ENCODE peak calls at places on chromosomes 5 and 9, in eight cellular contexts. One of them, this sample, is unnamed. For H3K4me1, the result is how much of the 10 kb centered on the place peaks cover.

GRCh38 chr5:61702784-61703183 is 370.7 kb downstream of the ZSWIM6 start:
- DNase-seq in psoas muscle: no peak
- DNase-seq in ovary: no peak
- DNase-seq in foreskin keratinocyte: no peak
- DNase-seq in prostate gland: no peak
- DNase-seq in CD4-positive, CD25-positive, alpha-beta regulatory T cell: no peak
- DNase-seq in keratinocyte: no peak
- DNase-seq in K562: no peak
- DNase-seq in this sample: no peak

GRCh38 chr9:19999491-20000057 is 210.7 kb upstream of the SLC24A2 start:
- DNase-seq in psoas muscle: no peak
- DNase-seq in ovary: no peak
- DNase-seq in foreskin keratinocyte: peak
- DNase-seq in prostate gland: no peak
- DNase-seq in CD4-positive, CD25-positive, alpha-beta regulatory T cell: no peak
- DNase-seq in keratinocyte: peak
- DNase-seq in K562: no peak
- DNase-seq in this sample: no peak

GRCh38 chr9:136644343-136644592 is 18.4 kb upstream of the EGFL7 start:
- DNase-seq in psoas muscle: peak
- DNase-seq in ovary: no peak
- DNase-seq in foreskin keratinocyte: no peak
- DNase-seq in prostate gland: no peak
- DNase-seq in CD4-positive, CD25-positive, alpha-beta regulatory T cell: no peak
- DNase-seq in keratinocyte: no peak
- DNase-seq in K562: peak
- DNase-seq in this sample: no peak

GRCh38 chr9:133425049-133425632 is 3.0 kb downstream of the ADAMTS13 start:
- DNase-seq in psoas muscle: no peak
- DNase-seq in ovary: no peak
- DNase-seq in foreskin keratinocyte: no peak
- DNase-seq in prostate gland: no peak
- DNase-seq in CD4-positive, CD25-positive, alpha-beta regulatory T cell: no peak
- DNase-seq in keratinocyte: no peak
- DNase-seq in K562: no peak
- DNase-seq in this sample: no peak

GRCh38 chr9:32571969-32572899 is 725 bp downstream of the NDUFB6 start:
- DNase-seq in psoas muscle: peak
- DNase-seq in ovary: no peak
- DNase-seq in foreskin keratinocyte: peak
- DNase-seq in prostate gland: peak
- DNase-seq in CD4-positive, CD25-positive, alpha-beta regulatory T cell: peak
- DNase-seq in keratinocyte: no peak
- DNase-seq in K562: peak
- DNase-seq in this sample: no peak

GRCh38 chr9:16515879-16516289 is 354.6 kb downstream of the BNC2 start:
- DNase-seq in psoas muscle: no peak
- DNase-seq in ovary: no peak
- DNase-seq in foreskin keratinocyte: no peak
- DNase-seq in prostate gland: no peak
- DNase-seq in CD4-positive, CD25-positive, alpha-beta regulatory T cell: no peak
- DNase-seq in keratinocyte: no peak
- DNase-seq in K562: no peak
- DNase-seq in this sample: peak

GRCh38 chr9:133897675-133898074 is 94.4 kb downstream of the VAV2 start:
- DNase-seq in psoas muscle: no peak
- DNase-seq in ovary: no peak
- DNase-seq in foreskin keratinocyte: no peak
- DNase-seq in prostate gland: no peak
- DNase-seq in CD4-positive, CD25-positive, alpha-beta regulatory T cell: no peak
- DNase-seq in keratinocyte: no peak
- DNase-seq in K562: no peak
- DNase-seq in this sample: no peak

GRCh38 chr5:66989286-66989685 is 207.3 kb downstream of the CD180 start:
- DNase-seq in psoas muscle: no peak
- DNase-seq in ovary: no peak
- DNase-seq in foreskin keratinocyte: peak
- DNase-seq in prostate gland: no peak
- DNase-seq in CD4-positive, CD25-positive, alpha-beta regulatory T cell: no peak
- DNase-seq in keratinocyte: no peak
- DNase-seq in K562: no peak
- DNase-seq in this sample: no peak

GRCh38 chr9:106962615-106963363 is 99.8 kb downstream of the ZNF462 start:
- DNase-seq in psoas muscle: no peak
- DNase-seq in ovary: no peak
- DNase-seq in foreskin keratinocyte: no peak
- DNase-seq in prostate gland: no peak
- DNase-seq in CD4-positive, CD25-positive, alpha-beta regulatory T cell: no peak
- DNase-seq in keratinocyte: no peak
- DNase-seq in K562: no peak
- DNase-seq in this sample: no peak

GRCh38 chr9:92770005-92770995 is 5.7 kb upstream of the BICD2 start:
- DNase-seq in psoas muscle: no peak
- DNase-seq in ovary: no peak
- DNase-seq in foreskin keratinocyte: peak
- DNase-seq in prostate gland: peak
- DNase-seq in CD4-positive, CD25-positive, alpha-beta regulatory T cell: no peak
- DNase-seq in keratinocyte: peak
- DNase-seq in K562: peak
- DNase-seq in this sample: no peak

GRCh38 chr5:32413466-32414263 is 30.9 kb downstream of the ZFR start:
- DNase-seq in psoas muscle: no peak
- DNase-seq in ovary: no peak
- DNase-seq in foreskin keratinocyte: no peak
- DNase-seq in prostate gland: no peak
- DNase-seq in CD4-positive, CD25-positive, alpha-beta regulatory T cell: no peak
- DNase-seq in keratinocyte: no peak
- DNase-seq in K562: no peak
- DNase-seq in this sample: no peak

GRCh38 chr5:173866249-173867172 is 21.6 kb upstream of the CPEB4 start:
- DNase-seq in psoas muscle: no peak
- DNase-seq in ovary: no peak
- DNase-seq in foreskin keratinocyte: no peak
- DNase-seq in prostate gland: no peak
- DNase-seq in CD4-positive, CD25-positive, alpha-beta regulatory T cell: no peak
- DNase-seq in keratinocyte: no peak
- DNase-seq in K562: peak
- DNase-seq in this sample: no peak

GRCh38 chr9:34675048-34675714 is 12.7 kb upstream of the CCL27 start:
- DNase-seq in psoas muscle: peak
- DNase-seq in ovary: no peak
- DNase-seq in foreskin keratinocyte: no peak
- DNase-seq in prostate gland: no peak
- DNase-seq in CD4-positive, CD25-positive, alpha-beta regulatory T cell: peak
- DNase-seq in keratinocyte: no peak
- DNase-seq in K562: peak
- DNase-seq in this sample: peak

GRCh38 chr5:6902597-6902996 is 189.4 kb downstream of the TENT4A start:
- DNase-seq in psoas muscle: no peak
- DNase-seq in ovary: no peak
- DNase-seq in foreskin keratinocyte: no peak
- DNase-seq in prostate gland: no peak
- DNase-seq in CD4-positive, CD25-positive, alpha-beta regulatory T cell: no peak
- DNase-seq in keratinocyte: no peak
- DNase-seq in K562: no peak
- DNase-seq in this sample: no peak

GRCh38 chr9:3290231-3290840 is 235.5 kb downstream of the RFX3 start:
- DNase-seq in psoas muscle: no peak
- DNase-seq in ovary: no peak
- DNase-seq in foreskin keratinocyte: no peak
- DNase-seq in prostate gland: no peak
- DNase-seq in CD4-positive, CD25-positive, alpha-beta regulatory T cell: no peak
- DNase-seq in keratinocyte: no peak
- DNase-seq in K562: no peak
- DNase-seq in this sample: no peak

GRCh38 chr5:32869216-32869615 is 158.1 kb downstream of the NPR3 start:
- DNase-seq in psoas muscle: no peak
- DNase-seq in ovary: no peak
- DNase-seq in foreskin keratinocyte: no peak
- DNase-seq in prostate gland: no peak
- DNase-seq in CD4-positive, CD25-positive, alpha-beta regulatory T cell: no peak
- DNase-seq in keratinocyte: no peak
- DNase-seq in K562: no peak
- DNase-seq in this sample: no peak

GRCh38 chr9:133848471-133848870 is 110.3 kb upstream of the SARDH start:
- DNase-seq in psoas muscle: no peak
- DNase-seq in ovary: no peak
- DNase-seq in foreskin keratinocyte: no peak
- DNase-seq in prostate gland: no peak
- DNase-seq in CD4-positive, CD25-positive, alpha-beta regulatory T cell: no peak
- DNase-seq in keratinocyte: no peak
- DNase-seq in K562: no peak
- DNase-seq in this sample: no peak

GRCh38 chr5:126858441-126858840 is 81.5 kb downstream of the LMNB1 start:
- DNase-seq in psoas muscle: no peak
- DNase-seq in ovary: no peak
- DNase-seq in foreskin keratinocyte: peak
- DNase-seq in prostate gland: no peak
- DNase-seq in CD4-positive, CD25-positive, alpha-beta regulatory T cell: no peak
- DNase-seq in keratinocyte: peak
- DNase-seq in K562: no peak
- DNase-seq in this sample: peak

GRCh38 chr9:37784291-37784639 is 599 bp downstream of the EXOSC3 start:
- DNase-seq in psoas muscle: no peak
- DNase-seq in ovary: no peak
- DNase-seq in foreskin keratinocyte: no peak
- DNase-seq in prostate gland: no peak
- DNase-seq in CD4-positive, CD25-positive, alpha-beta regulatory T cell: no peak
- DNase-seq in keratinocyte: no peak
- DNase-seq in K562: no peak
- DNase-seq in this sample: no peak

GRCh38 chr9:33881635-33882034 is 64.7 kb downstream of the UBE2R2 start:
- DNase-seq in psoas muscle: no peak
- DNase-seq in ovary: no peak
- DNase-seq in foreskin keratinocyte: no peak
- DNase-seq in prostate gland: no peak
- DNase-seq in CD4-positive, CD25-positive, alpha-beta regulatory T cell: no peak
- DNase-seq in keratinocyte: no peak
- DNase-seq in K562: no peak
- DNase-seq in this sample: no peak

GRCh38 chr9:96038271-96038670 is 162.8 kb downstream of the ERCC6L2 start:
- DNase-seq in psoas muscle: no peak
- DNase-seq in ovary: no peak
- DNase-seq in foreskin keratinocyte: no peak
- DNase-seq in prostate gland: no peak
- DNase-seq in CD4-positive, CD25-positive, alpha-beta regulatory T cell: no peak
- DNase-seq in keratinocyte: no peak
- DNase-seq in K562: no peak
- DNase-seq in this sample: no peak
- H3K4me1 ChIP-seq in psoas muscle: under half
- H3K4me1 ChIP-seq in ovary: under half
- H3K4me1 ChIP-seq in foreskin keratinocyte: under half
- H3K4me1 ChIP-seq in prostate gland: under half
- H3K4me1 ChIP-seq in CD4-positive, CD25-positive, alpha-beta regulatory T cell: under half
- H3K4me1 ChIP-seq in keratinocyte: under half
- H3K4me1 ChIP-seq in K562: under half
- H3K4me1 ChIP-seq in this sample: under half

GRCh38 chr5:17306726-17307091 is 89.3 kb downstream of the BASP1 start:
- DNase-seq in psoas muscle: no peak
- DNase-seq in ovary: no peak
- DNase-seq in foreskin keratinocyte: no peak
- DNase-seq in prostate gland: peak
- DNase-seq in CD4-positive, CD25-positive, alpha-beta regulatory T cell: no peak
- DNase-seq in keratinocyte: no peak
- DNase-seq in K562: no peak
- DNase-seq in this sample: no peak
- H3K27ac ChIP-seq in psoas muscle: no peak
- H3K27ac ChIP-seq in ovary: no peak
- H3K27ac ChIP-seq in foreskin keratinocyte: no peak
- H3K27ac ChIP-seq in prostate gland: peak
- H3K27ac ChIP-seq in CD4-positive, CD25-positive, alpha-beta regulatory T cell: no peak
- H3K27ac ChIP-seq in keratinocyte: no peak
- H3K27ac ChIP-seq in K562: no peak
- H3K27ac ChIP-seq in this sample: no peak

GRCh38 chr9:126157826-126158431 is 168.7 kb upstream of the MVB12B start:
- DNase-seq in psoas muscle: no peak
- DNase-seq in ovary: no peak
- DNase-seq in foreskin keratinocyte: no peak
- DNase-seq in prostate gland: no peak
- DNase-seq in CD4-positive, CD25-positive, alpha-beta regulatory T cell: no peak
- DNase-seq in keratinocyte: no peak
- DNase-seq in K562: no peak
- DNase-seq in this sample: no peak
- H3K4me1 ChIP-seq in psoas muscle: under half
- H3K4me1 ChIP-seq in ovary: under half
- H3K4me1 ChIP-seq in foreskin keratinocyte: under half
- H3K4me1 ChIP-seq in prostate gland: under half
- H3K4me1 ChIP-seq in CD4-positive, CD25-positive, alpha-beta regulatory T cell: under half
- H3K4me1 ChIP-seq in keratinocyte: under half
- H3K4me1 ChIP-seq in K562: under half
- H3K4me1 ChIP-seq in this sample: under half

DNA sequence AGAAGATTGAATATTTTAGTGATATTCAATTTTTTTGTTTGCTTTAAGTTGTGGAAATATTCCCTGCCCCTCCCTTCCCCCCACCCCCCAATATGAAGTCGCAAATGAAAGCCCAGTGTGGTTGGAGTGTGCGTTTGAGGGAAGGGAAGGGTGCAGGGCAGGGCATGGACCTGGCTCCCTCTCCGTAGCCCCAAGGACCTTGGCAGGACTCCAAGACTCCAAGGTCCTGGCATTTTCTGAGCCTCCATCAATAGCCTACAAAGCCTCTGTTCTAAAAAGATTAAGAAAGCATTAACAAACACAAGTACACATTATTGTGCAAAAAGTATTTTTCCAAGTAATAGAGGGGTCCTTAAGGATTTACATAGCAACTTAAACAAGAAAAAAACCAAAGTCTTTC is 38.8 kb upstream of the PTPN3 start:
- DNase-seq in psoas muscle: no peak
- DNase-seq in ovary: no peak
- DNase-seq in foreskin keratinocyte: no peak
- DNase-seq in prostate gland: no peak
- DNase-seq in CD4-positive, CD25-positive, alpha-beta regulatory T cell: no peak
- DNase-seq in keratinocyte: no peak
- DNase-seq in K562: no peak
- DNase-seq in this sample: no peak
- H3K27ac ChIP-seq in psoas muscle: no peak
- H3K27ac ChIP-seq in ovary: no peak
- H3K27ac ChIP-seq in foreskin keratinocyte: no peak
- H3K27ac ChIP-seq in prostate gland: no peak
- H3K27ac ChIP-seq in CD4-positive, CD25-positive, alpha-beta regulatory T cell: no peak
- H3K27ac ChIP-seq in keratinocyte: peak
- H3K27ac ChIP-seq in K562: no peak
- H3K27ac ChIP-seq in this sample: no peak

DNA sequence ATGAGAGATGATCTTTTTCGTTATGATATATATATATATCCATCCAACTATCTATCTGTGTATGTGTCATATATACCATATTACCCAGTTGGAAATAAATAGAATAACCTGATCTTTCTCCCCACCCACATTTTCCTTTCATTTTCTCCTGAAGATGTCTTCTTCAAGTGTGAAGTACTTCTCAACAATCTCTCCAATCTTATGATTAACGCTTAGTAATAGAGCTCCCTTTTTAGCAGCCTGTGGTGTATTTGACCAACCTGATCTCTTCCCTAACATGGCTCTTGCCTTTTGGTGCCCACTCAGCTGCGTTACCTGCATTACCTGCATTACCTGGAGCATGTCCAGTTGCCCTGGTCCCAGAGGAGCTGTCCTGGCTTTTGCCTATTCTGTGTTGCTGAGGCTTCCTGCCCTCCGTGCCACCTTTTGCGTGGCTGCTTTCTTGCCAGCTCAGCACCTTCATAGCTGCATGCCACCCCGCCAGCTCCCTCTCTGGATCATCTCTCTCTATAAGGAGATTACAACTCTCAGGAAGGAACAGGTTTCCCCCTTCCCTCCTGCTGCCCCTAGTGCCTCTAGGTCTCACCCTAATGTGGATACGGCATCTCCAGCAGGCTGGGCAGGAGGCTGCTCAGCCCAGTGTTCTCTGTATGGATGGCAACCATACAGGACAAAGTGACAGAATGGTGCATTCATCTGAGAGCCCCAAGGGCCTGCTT is 126.6 kb downstream of the GADD45G start:
- DNase-seq in psoas muscle: no peak
- DNase-seq in ovary: no peak
- DNase-seq in foreskin keratinocyte: no peak
- DNase-seq in prostate gland: no peak
- DNase-seq in CD4-positive, CD25-positive, alpha-beta regulatory T cell: no peak
- DNase-seq in keratinocyte: no peak
- DNase-seq in K562: no peak
- DNase-seq in this sample: no peak
- H3K4me1 ChIP-seq in psoas muscle: under half
- H3K4me1 ChIP-seq in ovary: under half
- H3K4me1 ChIP-seq in foreskin keratinocyte: under half
- H3K4me1 ChIP-seq in prostate gland: under half
- H3K4me1 ChIP-seq in CD4-positive, CD25-positive, alpha-beta regulatory T cell: under half
- H3K4me1 ChIP-seq in keratinocyte: under half
- H3K4me1 ChIP-seq in K562: under half
- H3K4me1 ChIP-seq in this sample: under half

This sample was measured in iPS DF 6.9.